ENCODE peak calls at places on chromosomes 2 and 18, in nine cellular contexts. Z is MG63; S is foreskin fibroblast; X is GM19239; P is fibroblast of lung; I is caudate nucleus; L is A549; V is left ventricle myocardium superior; U is naive thymus-derived CD8-positive, alpha-beta T cell. H is an unnamed sample.

GRCh38 chr2:50066858-50067257 is 912.5 kb upstream of the FSHR start:
- DNase-seq in I (peak), X (no peak), P (no peak), S (no peak), L (no peak), V (no peak), Z (no peak), U (no peak), H (no peak)

GRCh38 chr18:68033466-68033865 is 516.9 kb upstream of the DSEL start:
- DNase-seq in S (peak), V (no peak), L (no peak), I (no peak), P (no peak), Z (no peak), U (no peak), X (no peak), H (no peak)

GRCh38 chr2:172259835-172260234 is 157.1 kb upstream of the DLX2 start:
- DNase-seq in U (no peak), Z (no peak), V (no peak), S (no peak), P (no peak), L (no peak), I (no peak), X (no peak), H (no peak)

GRCh38 chr2:36965751-36966369 is 476 bp downstream of the STRN start:
- DNase-seq in V (no peak), U (no peak), Z (no peak), X (no peak), I (no peak), P (no peak), L (peak), S (no peak), H (no peak)

GRCh38 chr2:233021771-233022170 is 8.7 kb upstream of the NGEF start:
- DNase-seq in X (no peak), S (no peak), Z (peak), V (no peak), L (no peak), I (no peak), P (peak), U (no peak), H (no peak)

GRCh38 chr2:238290079-238290478 is 1.7 kb upstream of the PER2 start:
- DNase-seq in I (no peak), P (peak), Z (no peak), X (no peak), V (peak), U (no peak), S (no peak), L (peak), H (no peak)

GRCh38 chr2:152409691-152410597 is 75.0 kb downstream of the FMNL2 start:
- DNase-seq in Z (peak), L (no peak), I (no peak), S (peak), X (no peak), P (peak), V (no peak), U (no peak), H (no peak)

GRCh38 chr2:237128026-237128703 is 42.5 kb downstream of the COPS8 start:
- DNase-seq in V (peak), X (no peak), S (peak), P (peak), I (peak), L (peak), U (no peak), Z (peak), H (no peak)

GRCh38 chr2:88818381-88818780 is 126.9 kb downstream of the RPIA start:
- DNase-seq in P (no peak), L (no peak), X (no peak), Z (no peak), U (no peak), I (no peak), V (no peak), S (no peak), H (no peak)

GRCh38 chr2:45329045-45329677 is 281.9 kb downstream of the SRBD1 start:
- DNase-seq in X (no peak), V (no peak), L (peak), S (peak), P (peak), Z (peak), U (no peak), I (no peak), H (no peak)

GRCh38 chr2:108396845-108397244 is 19.1 kb downstream of the SULT1C4 start:
- DNase-seq in Z (no peak), S (no peak), X (no peak), L (no peak), I (no peak), V (no peak), P (no peak), U (no peak), H (no peak)

GRCh38 chr2:67571785-67572718 is 174.9 kb downstream of the ETAA1 start:
- DNase-seq in V (no peak), X (no peak), P (peak), S (no peak), I (no peak), Z (peak), U (no peak), L (peak), H (no peak)

GRCh38 chr2:28558421-28558820 is 62.6 kb downstream of the PLB1 start:
- DNase-seq in S (no peak), Z (no peak), V (no peak), X (no peak), P (peak), I (no peak), L (no peak), U (no peak), H (no peak)

GRCh38 chr2:177551989-177552413 is 159.4 kb downstream of the AGPS start:
- DNase-seq in I (no peak), X (no peak), U (peak), Z (peak), S (no peak), L (no peak), P (peak), V (peak), H (no peak)

GRCh38 chr2:150608341-150608740 is 120.9 kb upstream of the RND3 start:
- DNase-seq in Z (no peak), S (no peak), X (no peak), I (no peak), U (no peak), L (no peak), V (no peak), P (no peak), H (no peak)

GRCh38 chr18:5894215-5894612 is 1.1 kb downstream of the TMEM200C start:
- DNase-seq in S (no peak), L (no peak), V (no peak), U (no peak), P (no peak), I (no peak), X (no peak), Z (no peak), H (no peak)

GRCh38 chr2:120312076-120312475 is 33.9 kb upstream of the INHBB start:
- DNase-seq in L (no peak), I (no peak), Z (no peak), P (no peak), V (no peak), S (no peak), U (no peak), X (no peak), H (no peak)

GRCh38 chr2:127820080-127820668 is 9.2 kb upstream of the WDR33 start:
- DNase-seq in Z (no peak), U (no peak), V (no peak), P (peak), X (no peak), S (no peak), L (no peak), I (no peak), H (no peak)

H was measured in iPS DF 6.9.